ENCODE peak calls at places on chromosomes 4 and X, in five cellular contexts. One of them, this sample, is unnamed.

GRCh38 chrX:131827935-131828334 is 195.2 kb upstream of the STK26 start:
- DNase-seq in HCT116: no peak
- DNase-seq in K562: peak; percentile 59
- DNase-seq in HepG2: no peak
- DNase-seq in GM12878: peak; percentile 70
- DNase-seq in this sample: peak; percentile 28

GRCh38 chr4:54840992-54841768 is 183.4 kb downstream of the KIT start:
- DNase-seq in HCT116: no peak
- DNase-seq in K562: peak; percentile 10
- DNase-seq in HepG2: no peak
- DNase-seq in GM12878: no peak
- DNase-seq in this sample: peak; percentile 11

GRCh38 chr4:122010610-122011009 is 58.8 kb upstream of the TRPC3 start:
- DNase-seq in HCT116: no peak
- DNase-seq in K562: no peak
- DNase-seq in HepG2: no peak
- DNase-seq in GM12878: no peak
- DNase-seq in this sample: no peak

GRCh38 chrX:120305531-120306145 is 5.6 kb downstream of the TMEM255A start:
- DNase-seq in HCT116: no peak
- DNase-seq in K562: peak; percentile 31
- DNase-seq in HepG2: no peak
- DNase-seq in GM12878: no peak
- DNase-seq in this sample: no peak

GRCh38 chr4:3306465-3306864 is 13.6 kb downstream of the RGS12 start:
- DNase-seq in HCT116: no peak
- DNase-seq in K562: no peak
- DNase-seq in HepG2: no peak
- DNase-seq in GM12878: no peak
- DNase-seq in this sample: no peak

GRCh38 chrX:42803320-42803719 is 25.4 kb upstream of the PPP1R2C start:
- DNase-seq in HCT116: no peak
- DNase-seq in K562: no peak
- DNase-seq in HepG2: no peak
- DNase-seq in GM12878: no peak
- DNase-seq in this sample: no peak

GRCh38 chrX:135421932-135422809 is at the start of gene SMIM10L2A:
- DNase-seq in HCT116: no peak
- DNase-seq in K562: no peak
- DNase-seq in HepG2: no peak
- DNase-seq in GM12878: no peak
- DNase-seq in this sample: peak; percentile 48

GRCh38 chrX:12469296-12469695 is 321.9 kb upstream of the PRPS2 start:
- DNase-seq in HCT116: no peak
- DNase-seq in K562: no peak
- DNase-seq in HepG2: no peak
- DNase-seq in GM12878: no peak
- DNase-seq in this sample: no peak

GRCh38 chrX:130654409-130654970 is 248.5 kb downstream of the ENOX2 start:
- DNase-seq in HCT116: no peak
- DNase-seq in K562: no peak
- DNase-seq in HepG2: no peak
- DNase-seq in GM12878: no peak
- DNase-seq in this sample: peak; percentile 33

DNA sequence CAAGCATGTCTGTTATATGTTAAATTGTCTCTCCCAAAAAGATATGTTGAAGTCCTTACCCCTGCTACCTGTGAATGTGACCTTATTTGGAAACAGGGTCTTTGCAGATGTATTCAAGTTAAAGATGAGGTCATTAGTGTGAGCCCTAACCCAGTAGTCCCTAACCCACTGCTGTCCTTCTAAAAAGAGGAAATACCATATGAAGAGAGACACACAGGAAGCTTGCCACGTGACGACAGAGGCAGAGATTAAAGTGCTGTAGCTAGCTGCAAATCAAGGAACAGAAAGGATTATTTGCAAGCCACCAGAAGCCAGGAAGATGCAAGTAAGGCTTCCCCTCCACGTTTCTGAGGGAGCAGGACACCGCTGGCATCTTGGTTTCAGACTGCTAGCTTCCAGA is 150.1 kb downstream of the HNRNPD start:
- DNase-seq in HCT116: no peak
- DNase-seq in K562: no peak
- DNase-seq in HepG2: no peak
- DNase-seq in GM12878: no peak
- DNase-seq in this sample: no peak
- TF ChIP-seq ZBTB33 in HCT116: no peak
- TF ChIP-seq ZBTB33 in K562: no peak
- TF ChIP-seq ZBTB33 in HepG2: no peak
- TF ChIP-seq ZBTB33 in GM12878: no peak
- TF ChIP-seq ZBTB33 in this sample: no peak

GRCh38 chrX:9995855-9996339 is 28.7 kb downstream of the CLDN34 start:
- DNase-seq in HCT116: peak; percentile 55
- DNase-seq in K562: peak; percentile 66
- DNase-seq in HepG2: peak; percentile 60
- DNase-seq in GM12878: no peak
- DNase-seq in this sample: peak; percentile 83
- TF ChIP-seq ZBTB33 in HCT116: no peak
- TF ChIP-seq ZBTB33 in K562: no peak
- TF ChIP-seq ZBTB33 in HepG2: peak; percentile 65
- TF ChIP-seq ZBTB33 in GM12878: no peak
- TF ChIP-seq ZBTB33 in this sample: no peak

GRCh38 chr4:67721770-67722597 is 21.0 kb upstream of the UBA6 start:
- DNase-seq in HCT116: peak; percentile 68
- DNase-seq in K562: peak; percentile 55
- DNase-seq in HepG2: no peak
- DNase-seq in GM12878: no peak
- DNase-seq in this sample: no peak
- TF ChIP-seq ZBTB33 in HCT116: no peak
- TF ChIP-seq ZBTB33 in K562: no peak
- TF ChIP-seq ZBTB33 in HepG2: no peak
- TF ChIP-seq ZBTB33 in GM12878: no peak
- TF ChIP-seq ZBTB33 in this sample: no peak

DNA sequence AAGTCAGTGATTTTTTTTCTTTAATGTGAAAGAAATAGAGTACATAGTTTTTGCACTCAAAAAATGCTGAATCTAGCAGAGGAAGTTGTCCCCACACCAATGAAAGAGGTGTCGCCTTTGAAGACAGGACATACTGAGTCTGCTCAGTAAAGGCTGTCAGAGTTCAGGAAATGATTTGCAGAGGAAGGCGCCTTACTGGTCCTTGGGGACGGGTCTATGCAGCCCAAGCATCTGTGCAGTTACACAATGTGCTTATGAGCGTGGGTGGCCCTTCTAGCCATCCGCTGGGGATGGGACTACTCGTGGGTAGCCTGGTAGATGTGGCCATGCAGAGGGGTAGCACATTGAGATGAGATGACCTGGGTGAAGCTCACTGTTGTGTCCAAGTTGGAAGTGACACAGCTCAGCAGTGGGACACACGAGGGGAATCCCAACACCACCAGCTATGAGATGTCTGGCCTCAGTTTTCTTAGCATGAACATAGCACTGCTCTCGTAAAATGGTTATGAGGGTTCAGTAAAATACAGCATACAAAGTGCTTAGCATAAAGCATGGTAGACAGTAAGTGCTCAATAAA is 116.5 kb upstream of the RBPJ start:
- DNase-seq in HCT116: no peak
- DNase-seq in K562: no peak
- DNase-seq in HepG2: no peak
- DNase-seq in GM12878: no peak
- DNase-seq in this sample: no peak
- TF ChIP-seq ZBTB33 in HCT116: no peak
- TF ChIP-seq ZBTB33 in K562: no peak
- TF ChIP-seq ZBTB33 in HepG2: no peak
- TF ChIP-seq ZBTB33 in GM12878: no peak
- TF ChIP-seq ZBTB33 in this sample: no peak

GRCh38 chr4:26762650-26763049 is 98.0 kb upstream of the STIM2 start:
- DNase-seq in HCT116: no peak
- DNase-seq in K562: no peak
- DNase-seq in HepG2: no peak
- DNase-seq in GM12878: no peak
- DNase-seq in this sample: no peak
- TF ChIP-seq ZBTB33 in HCT116: no peak
- TF ChIP-seq ZBTB33 in K562: no peak
- TF ChIP-seq ZBTB33 in HepG2: no peak
- TF ChIP-seq ZBTB33 in GM12878: no peak
- TF ChIP-seq ZBTB33 in this sample: no peak

GRCh38 chr4:161273607-161274006 is 890.2 kb downstream of the FSTL5 start:
- DNase-seq in HCT116: no peak
- DNase-seq in K562: no peak
- DNase-seq in HepG2: no peak
- DNase-seq in GM12878: no peak
- DNase-seq in this sample: no peak
- TF ChIP-seq ZBTB33 in HCT116: no peak
- TF ChIP-seq ZBTB33 in K562: no peak
- TF ChIP-seq ZBTB33 in HepG2: no peak
- TF ChIP-seq ZBTB33 in GM12878: no peak
- TF ChIP-seq ZBTB33 in this sample: no peak

This sample was measured in SK-N-SH.